ENCODE peak calls at places on chromosome 11, in four cellular contexts. One of them, this sample, is unnamed.

GRCh38 chr11:100687032-100687629 is at the start of gene ARHGAP42:
- DNase-seq in neural progenitor cell: peak
- DNase-seq in psoas muscle: peak
- DNase-seq in lower lobe of right lung: peak
- DNase-seq in this sample: peak

GRCh38 chr11:45930031-45930794 is 7.8 kb downstream of the LARGE2 start:
- DNase-seq in psoas muscle: no peak
- DNase-seq in neural progenitor cell: no peak
- DNase-seq in lower lobe of right lung: peak
- DNase-seq in this sample: peak

GRCh38 chr11:45895553-45896259 is 10.3 kb downstream of the MAPK8IP1 start:
- DNase-seq in neural progenitor cell: no peak
- DNase-seq in lower lobe of right lung: no peak
- DNase-seq in psoas muscle: peak
- DNase-seq in this sample: no peak

GRCh38 chr11:61778920-61779650 is 13.3 kb downstream of the TMEM258 start:
- DNase-seq in lower lobe of right lung: no peak
- DNase-seq in psoas muscle: no peak
- DNase-seq in neural progenitor cell: no peak
- DNase-seq in this sample: no peak

GRCh38 chr11:133718238-133718637 is 127.1 kb downstream of the SPATA19 start:
- DNase-seq in neural progenitor cell: no peak
- DNase-seq in lower lobe of right lung: no peak
- DNase-seq in psoas muscle: no peak
- DNase-seq in this sample: no peak

GRCh38 chr11:6283453-6284023 is 23.9 kb downstream of the CCKBR start:
- DNase-seq in psoas muscle: no peak
- DNase-seq in neural progenitor cell: no peak
- DNase-seq in lower lobe of right lung: no peak
- DNase-seq in this sample: no peak

GRCh38 chr11:62108971-62109391 is 14.8 kb upstream of the INCENP start:
- DNase-seq in neural progenitor cell: no peak
- DNase-seq in lower lobe of right lung: no peak
- DNase-seq in psoas muscle: no peak
- DNase-seq in this sample: no peak

GRCh38 chr11:112617977-112618829 is 343.0 kb upstream of the NCAM1 start:
- DNase-seq in lower lobe of right lung: no peak
- DNase-seq in neural progenitor cell: no peak
- DNase-seq in psoas muscle: no peak
- DNase-seq in this sample: no peak

GRCh38 chr11:11569936-11570491 is 51.8 kb downstream of the GALNT18 start:
- DNase-seq in psoas muscle: peak
- DNase-seq in neural progenitor cell: no peak
- DNase-seq in lower lobe of right lung: peak
- DNase-seq in this sample: no peak

GRCh38 chr11:65709661-65710060 is 2.4 kb upstream of the KAT5 start:
- DNase-seq in lower lobe of right lung: no peak
- DNase-seq in psoas muscle: no peak
- DNase-seq in neural progenitor cell: no peak
- DNase-seq in this sample: no peak

GRCh38 chr11:120205596-120206161 is 5.2 kb upstream of the OAF start:
- DNase-seq in neural progenitor cell: no peak
- DNase-seq in lower lobe of right lung: no peak
- DNase-seq in psoas muscle: no peak
- DNase-seq in this sample: no peak
- H3K27ac ChIP-seq in neural progenitor cell: no peak
- H3K27ac ChIP-seq in lower lobe of right lung: no peak
- H3K27ac ChIP-seq in psoas muscle: no peak
- H3K27ac ChIP-seq in this sample: no peak

DNA sequence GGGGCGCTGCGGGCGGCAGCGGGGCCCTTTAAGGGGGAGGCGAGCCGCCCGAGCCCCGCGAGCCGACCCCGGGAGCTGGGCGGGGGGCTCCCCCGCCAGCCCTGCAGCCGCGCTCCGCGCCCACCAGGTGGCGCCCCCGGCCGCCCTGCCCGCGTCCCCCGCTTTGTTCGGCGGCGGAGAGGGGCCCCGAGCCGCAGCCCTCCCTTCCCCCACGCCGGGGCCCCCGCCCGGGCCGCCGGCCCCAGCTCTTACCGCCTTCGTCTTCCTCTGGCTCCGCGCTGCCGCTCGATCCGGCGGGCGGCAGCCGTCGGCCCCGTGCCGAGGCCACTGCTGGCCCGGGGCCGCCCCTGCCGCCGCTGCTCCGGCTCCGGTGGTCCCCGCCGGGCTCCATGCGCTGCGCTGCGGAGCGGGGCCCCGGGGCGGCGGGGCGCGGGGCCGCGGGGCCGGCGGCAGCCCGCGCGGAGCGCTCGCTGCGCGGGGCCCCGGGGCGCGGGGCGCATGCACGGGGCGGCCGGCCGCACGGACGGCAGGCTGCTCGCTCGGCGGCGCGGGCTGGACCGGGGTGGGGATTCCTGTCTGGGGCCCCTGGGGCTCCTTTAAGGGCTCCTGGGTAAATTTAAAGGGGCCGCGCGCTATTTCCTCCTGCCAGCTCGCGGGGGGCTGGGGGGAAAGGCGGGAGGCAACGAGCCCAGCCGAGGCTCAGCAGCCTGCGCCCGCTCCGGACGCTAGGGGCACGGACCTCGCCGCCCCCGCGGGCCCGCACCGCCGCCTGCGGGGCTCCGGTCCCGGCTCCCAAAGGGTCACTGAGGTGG is at the start of gene ZFTA:
- DNase-seq in lower lobe of right lung: peak
- DNase-seq in psoas muscle: peak
- DNase-seq in neural progenitor cell: peak
- DNase-seq in this sample: peak
- TF ChIP-seq CTCF in lower lobe of right lung: peak
- TF ChIP-seq CTCF in psoas muscle: peak
- TF ChIP-seq CTCF in neural progenitor cell: peak
- TF ChIP-seq CTCF in this sample: peak

GRCh38 chr11:119681537-119681936 is 47.5 kb downstream of the NECTIN1 start:
- DNase-seq in psoas muscle: no peak
- DNase-seq in lower lobe of right lung: no peak
- DNase-seq in neural progenitor cell: no peak
- DNase-seq in this sample: no peak
- H3K27ac ChIP-seq in psoas muscle: no peak
- H3K27ac ChIP-seq in lower lobe of right lung: no peak
- H3K27ac ChIP-seq in neural progenitor cell: no peak
- H3K27ac ChIP-seq in this sample: no peak

GRCh38 chr11:120662071-120662611 is 150.6 kb downstream of the GRIK4 start:
- DNase-seq in neural progenitor cell: no peak
- DNase-seq in psoas muscle: no peak
- DNase-seq in lower lobe of right lung: no peak
- DNase-seq in this sample: no peak

GRCh38 chr11:120667934-120668333 is 156.4 kb downstream of the GRIK4 start:
- DNase-seq in psoas muscle: no peak
- DNase-seq in lower lobe of right lung: no peak
- DNase-seq in neural progenitor cell: no peak
- DNase-seq in this sample: no peak

GRCh38 chr11:120667281-120667680 is 155.7 kb downstream of the GRIK4 start:
- DNase-seq in neural progenitor cell: peak
- DNase-seq in lower lobe of right lung: no peak
- DNase-seq in psoas muscle: no peak
- DNase-seq in this sample: no peak

GRCh38 chr11:120663142-120663541 is 151.6 kb downstream of the GRIK4 start:
- DNase-seq in lower lobe of right lung: no peak
- DNase-seq in neural progenitor cell: no peak
- DNase-seq in psoas muscle: no peak
- DNase-seq in this sample: no peak

DNA sequence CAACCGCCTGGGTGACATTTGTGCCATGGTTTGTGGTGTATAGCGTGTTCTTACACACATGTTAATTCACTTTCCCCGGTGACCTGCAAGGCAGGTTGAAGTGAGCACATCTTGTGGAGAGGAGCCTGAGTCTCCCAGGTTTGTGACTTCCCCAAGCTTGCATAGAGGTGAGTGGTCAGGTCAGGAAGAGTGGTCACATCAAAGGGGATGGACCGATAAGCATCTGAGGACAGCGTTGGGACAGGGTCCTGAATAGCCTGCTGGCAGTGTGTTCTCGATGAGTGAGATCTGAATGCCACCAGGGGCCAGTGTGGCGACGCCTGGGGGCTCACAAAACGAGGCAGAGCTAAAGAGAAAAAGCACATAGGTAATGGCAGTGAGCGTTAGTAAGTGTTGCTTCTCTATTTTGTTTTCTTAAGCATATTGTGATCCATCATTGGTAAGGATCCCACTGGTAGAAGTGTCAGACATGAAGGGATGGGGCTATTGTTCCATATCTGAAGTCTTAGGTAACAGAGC is 154.6 kb downstream of the GRIK4 start:
- DNase-seq in lower lobe of right lung: no peak
- DNase-seq in neural progenitor cell: peak
- DNase-seq in psoas muscle: no peak
- DNase-seq in this sample: no peak
- TF ChIP-seq CTCF in lower lobe of right lung: no peak
- TF ChIP-seq CTCF in neural progenitor cell: peak
- TF ChIP-seq CTCF in psoas muscle: no peak
- TF ChIP-seq CTCF in this sample: no peak

GRCh38 chr11:75450826-75451783 is 18.1 kb upstream of the KLHL35 start:
- DNase-seq in lower lobe of right lung: no peak
- DNase-seq in psoas muscle: no peak
- DNase-seq in neural progenitor cell: peak
- DNase-seq in this sample: no peak

GRCh38 chr11:75450236-75450635 is 17.2 kb upstream of the KLHL35 start:
- DNase-seq in neural progenitor cell: no peak
- DNase-seq in psoas muscle: no peak
- DNase-seq in lower lobe of right lung: no peak
- DNase-seq in this sample: no peak

GRCh38 chr11:75456596-75456995 is 23.6 kb upstream of the KLHL35 start:
- DNase-seq in lower lobe of right lung: peak
- DNase-seq in psoas muscle: no peak
- DNase-seq in neural progenitor cell: no peak
- DNase-seq in this sample: no peak

GRCh38 chr11:75453916-75454655 is 21.1 kb upstream of the KLHL35 start:
- DNase-seq in lower lobe of right lung: no peak
- DNase-seq in neural progenitor cell: no peak
- DNase-seq in psoas muscle: peak
- DNase-seq in this sample: no peak

DNA sequence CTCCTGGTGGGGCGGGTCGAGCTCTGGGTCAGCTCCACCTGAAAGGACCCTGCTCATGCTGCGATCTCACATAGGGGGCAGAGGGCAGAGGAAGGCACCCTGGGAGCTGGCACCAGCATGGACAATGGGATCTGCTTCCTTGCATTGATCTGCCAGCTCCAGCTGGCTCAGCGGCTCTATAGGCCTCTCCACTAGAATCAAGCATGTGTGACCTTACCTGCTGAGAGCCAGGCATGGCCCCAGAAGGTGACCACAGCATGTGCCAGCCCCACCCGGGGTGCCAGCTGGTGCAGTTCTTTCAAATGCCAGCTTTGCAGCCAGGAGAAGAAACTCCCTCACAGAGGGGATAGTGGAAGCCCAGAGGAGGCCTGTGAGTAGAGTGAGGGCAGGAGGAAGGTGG is 22.0 kb upstream of the KLHL35 start:
- DNase-seq in lower lobe of right lung: no peak
- DNase-seq in neural progenitor cell: no peak
- DNase-seq in psoas muscle: no peak
- DNase-seq in this sample: no peak
- H3K27ac ChIP-seq in lower lobe of right lung: no peak
- H3K27ac ChIP-seq in neural progenitor cell: no peak
- H3K27ac ChIP-seq in psoas muscle: no peak
- H3K27ac ChIP-seq in this sample: no peak